ENCODE peak calls at places on chromosomes 4 and X, in nine cellular contexts. Q is WTC11, C is lung, B is NB4, I is ureter, A is iris pigment epithelial cell, J is omental fat pad, T is brain microvascular endothelial cell, O is tibial artery. Z is an unnamed sample.

GRCh38 chr4:122172266-122172665 is 20.1 kb downstream of the BLTP1 start:
- DNase-seq in B (no peak), C (no peak), A (no peak), I (no peak), T (no peak), Q (no peak), O (no peak), J (no peak), Z (no peak)

GRCh38 chrX:150202641-150203248 is 160.4 kb upstream of the MAMLD1 start:
- DNase-seq in B (peak; percentile 44), C (no peak), A (peak; percentile 81), I (no peak), J (no peak), O (peak; percentile 23), Q (no peak), T (peak; percentile 50), Z (no peak)

GRCh38 chr4:168496834-168497233 is at the start of gene PALLD:
- DNase-seq in Q (no peak), J (no peak), C (no peak), O (no peak), T (peak; percentile 80), B (peak; percentile 14), A (peak; percentile 78), I (no peak), Z (no peak)

GRCh38 chr4:56799291-56799823 is 22.1 kb downstream of the SPINK2 start:
- DNase-seq in Q (no peak), C (no peak), B (no peak), I (no peak), J (no peak), O (no peak), A (no peak), T (no peak), Z (no peak)

GRCh38 chrX:108123591-108124366 is 32.2 kb downstream of the ATG4A start:
- DNase-seq in B (no peak), T (no peak), O (no peak), I (no peak), A (no peak), C (no peak), Q (no peak), J (no peak), Z (no peak)

GRCh38 chr4:53919605-53920004 is 144.8 kb downstream of the CHIC2 start:
- DNase-seq in I (no peak), B (no peak), T (no peak), J (no peak), Q (no peak), C (no peak), A (peak; percentile 83), O (no peak), Z (no peak)

GRCh38 chr4:70531981-70532380 is 13.6 kb downstream of the AMTN start:
- DNase-seq in C (no peak), I (no peak), Q (no peak), A (no peak), O (no peak), B (no peak), T (no peak), J (no peak), Z (no peak)

GRCh38 chr4:38106301-38106700 is 146.1 kb downstream of the PTTG2 start:
- DNase-seq in C (no peak), B (no peak), O (no peak), I (no peak), A (peak; percentile 67), J (no peak), Q (no peak), T (peak; percentile 43), Z (no peak)

GRCh38 chr4:20265726-20266125 is 14.0 kb downstream of the SLIT2 start:
- DNase-seq in J (no peak), T (no peak), O (no peak), C (no peak), Q (no peak), A (no peak), I (no peak), B (no peak), Z (no peak)

GRCh38 chr4:186710521-186711119 is 13.0 kb downstream of the FAT1 start:
- DNase-seq in O (no peak), Q (no peak), A (no peak), C (no peak), T (no peak), I (no peak), J (no peak), B (no peak), Z (no peak)

GRCh38 chr4:142913461-142914030 is 67.4 kb upstream of the INPP4B start:
- DNase-seq in O (no peak), J (no peak), I (no peak), T (no peak), A (peak; percentile 3), Q (no peak), C (no peak), B (no peak), Z (no peak)

GRCh38 chr4:1195109-1195671 is 22.8 kb upstream of the SPON2 start:
- DNase-seq in I (peak; percentile 42), A (no peak), T (no peak), O (no peak), C (no peak), B (peak; percentile 46), Q (peak; percentile 5), J (peak; percentile 16), Z (no peak)

GRCh38 chrX:149877636-149878035 is 3.3 kb upstream of the MAGEA8 start:
- DNase-seq in A (peak; percentile 10), I (no peak), B (no peak), O (no peak), T (peak; percentile 25), J (no peak), Q (no peak), C (no peak), Z (no peak)

GRCh38 chrX:152601848-152602616 is 35.7 kb upstream of the GABRQ start:
- DNase-seq in T (peak; percentile 28), A (peak; percentile 12), B (peak; percentile 30), I (no peak), J (no peak), O (no peak), C (no peak), Q (peak; percentile 19), Z (no peak)

GRCh38 chr4:107035711-107036601 is at the start of gene DKK2:
- DNase-seq in B (peak; percentile 6), J (no peak), Q (peak; percentile 30), O (peak; percentile 29), C (peak; percentile 28), T (no peak), A (peak; percentile 61), I (peak; percentile 44), Z (no peak)

Z was measured in NCI-H2081 treated with DMSO at 0.1 percent for 48 hours.